ENCODE peak calls at places on chromosome 5, in five cellular contexts. Y, F, K, Z and A are unnamed samples.

GRCh38 chr5:172274951-172275753 is 8.4 kb downstream of the UBTD2 start:
- DNase-seq in Y (peak), F (no peak), K (no peak), Z (no peak), A (no peak)

GRCh38 chr5:72328172-72328571 is 8.0 kb downstream of the PTCD2 start:
- DNase-seq in Y (no peak), F (no peak), K (no peak), Z (peak), A (no peak)

GRCh38 chr5:95110112-95110511 is 174.8 kb downstream of the MCTP1 start:
- DNase-seq in Y (no peak), F (no peak), K (no peak), Z (no peak), A (no peak)

GRCh38 chr5:59506285-59506877 is 387.1 kb downstream of the PDE4D start:
- DNase-seq in Y (no peak), F (peak), K (no peak), Z (peak), A (no peak)

GRCh38 chr5:2997179-2997578 is 245.7 kb upstream of the IRX2 start:
- DNase-seq in Y (no peak), F (no peak), K (no peak), Z (no peak), A (no peak)

GRCh38 chr5:568061-568781 is 43.9 kb upstream of the CEP72 start:
- DNase-seq in Y (no peak), F (no peak), K (no peak), Z (no peak), A (no peak)

GRCh38 chr5:96425436-96425835 is 7.6 kb downstream of the PCSK1 start:
- DNase-seq in Y (no peak), F (no peak), K (no peak), Z (no peak), A (no peak)

GRCh38 chr5:105508519-105508918 is 1945.9 kb upstream of the NUDT12 start:
- DNase-seq in Y (no peak), F (no peak), K (no peak), Z (peak), A (no peak)

GRCh38 chr5:62790348-62790747 is 211.7 kb downstream of the LRRC70 start:
- DNase-seq in Y (peak), F (no peak), K (no peak), Z (peak), A (no peak)

GRCh38 chr5:62791059-62791458 is 212.4 kb downstream of the LRRC70 start:
- DNase-seq in Y (no peak), F (peak), K (no peak), Z (no peak), A (no peak)

DNA sequence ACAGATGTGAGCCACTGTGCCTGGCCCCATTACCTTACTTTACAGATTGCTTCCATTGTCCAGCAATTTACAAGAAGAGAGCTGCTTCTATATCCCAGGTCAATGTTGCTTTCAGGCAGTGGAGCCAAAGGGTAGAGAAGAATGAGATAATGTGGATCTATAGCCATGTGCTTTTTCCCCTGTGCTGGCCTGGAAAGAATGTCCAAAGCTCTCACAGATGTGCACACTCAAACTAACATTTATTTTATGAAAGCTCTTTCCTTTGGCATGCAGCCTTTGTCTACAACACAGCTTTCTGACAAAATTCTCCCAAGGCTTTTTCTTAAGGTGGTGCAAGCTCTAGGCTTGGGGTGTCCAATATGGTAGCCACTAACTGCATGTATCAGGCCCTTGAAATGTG is 217.3 kb downstream of the LRRC70 start:
- DNase-seq in Y (no peak), F (no peak), K (no peak), Z (no peak), A (no peak)
- H3K27ac ChIP-seq in Y (no peak), F (no peak), K (no peak), Z (no peak), A (no peak)

GRCh38 chr5:78760411-78761169 is 112.0 kb upstream of the LHFPL2 start:
- DNase-seq in Y (no peak), F (no peak), K (no peak), Z (no peak), A (no peak)
- TF ChIP-seq CTCF in Y (no peak), F (no peak), K (peak), Z (peak), A (peak)

GRCh38 chr5:134527961-134528424 is 2.5 kb downstream of the JADE2 start:
- DNase-seq in Y (no peak), F (no peak), K (no peak), Z (no peak), A (no peak)

GRCh38 chr5:134525687-134526482 is 415 bp downstream of the JADE2 start:
- DNase-seq in Y (peak), F (peak), K (no peak), Z (peak), A (peak)

GRCh38 chr5:134526483-134527155 is 1.1 kb downstream of the JADE2 start:
- DNase-seq in Y (peak), F (peak), K (no peak), Z (no peak), A (no peak)

GRCh38 chr5:134529460-134529859 is 4.0 kb downstream of the JADE2 start:
- DNase-seq in Y (no peak), F (no peak), K (no peak), Z (no peak), A (no peak)

DNA sequence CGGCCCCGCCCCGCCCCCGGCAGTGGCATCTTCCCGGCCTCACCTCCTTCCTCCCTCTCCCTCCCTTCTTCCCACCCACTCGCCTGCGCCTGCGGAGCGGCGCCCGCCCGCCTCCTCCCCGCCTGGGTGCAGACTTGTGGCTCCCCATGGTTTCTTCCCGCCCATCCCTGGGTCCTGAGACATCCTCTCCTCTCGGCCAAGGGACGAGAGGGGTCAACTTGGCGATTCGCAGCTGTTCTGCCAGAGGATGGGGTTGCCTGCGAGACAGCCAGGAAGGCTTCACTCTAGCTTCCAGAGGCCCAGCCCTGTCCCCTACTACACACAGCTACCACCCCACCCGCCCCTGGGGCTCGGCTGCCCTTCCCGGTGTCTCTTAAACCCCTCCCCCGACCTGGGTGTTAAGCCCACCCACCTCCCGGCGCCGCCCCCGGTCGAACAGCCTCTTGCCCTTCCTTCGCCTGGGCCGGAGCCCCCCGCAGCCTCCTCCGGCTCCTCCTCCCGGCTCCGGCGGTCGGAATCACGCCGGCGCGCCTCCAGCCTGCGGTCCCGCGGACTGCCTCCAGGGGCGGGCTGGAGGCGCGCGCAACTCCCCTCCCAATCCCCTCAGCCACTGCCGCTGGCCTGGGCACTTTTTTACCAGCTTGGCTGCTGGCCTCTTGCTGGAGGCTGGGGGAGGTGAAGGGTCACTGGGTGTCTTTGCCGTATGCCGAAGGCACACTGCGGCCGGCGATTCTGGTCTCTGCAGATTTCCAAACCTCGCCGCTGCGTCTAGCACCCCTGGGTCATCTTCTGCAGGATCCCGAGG is 1.9 kb downstream of the JADE2 start:
- DNase-seq in Y (peak), F (peak), K (no peak), Z (peak), A (peak)
- H3K27ac ChIP-seq in Y (peak), F (peak), K (peak), Z (peak), A (peak)

DNA sequence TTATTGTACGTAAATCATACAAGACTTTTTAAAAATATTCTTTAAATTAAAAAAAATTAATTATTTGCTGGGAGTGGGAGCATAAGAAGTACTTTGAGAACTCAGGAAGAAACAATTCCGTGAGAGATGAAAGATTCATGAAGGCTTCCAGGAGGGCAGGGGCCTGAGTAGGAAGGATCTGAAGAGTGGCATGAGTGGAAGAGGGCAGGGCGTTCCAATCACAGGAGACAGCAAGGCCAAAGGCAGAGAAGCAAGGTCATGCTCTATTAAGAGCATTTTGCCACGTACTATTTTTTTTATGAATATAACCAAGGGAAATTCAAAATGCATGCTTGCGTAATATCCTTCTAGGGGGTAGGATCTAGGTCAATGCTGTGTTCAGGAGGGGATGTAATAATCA is 265.5 kb downstream of the ZNF608 start:
- DNase-seq in Y (no peak), F (no peak), K (no peak), Z (no peak), A (no peak)
- TF ChIP-seq CTCF in Y (no peak), F (no peak), K (no peak), Z (no peak), A (no peak)

GRCh38 chr5:14191325-14191724 is 48.2 kb downstream of the TRIO start:
- DNase-seq in Y (no peak), F (no peak), K (no peak), Z (no peak), A (no peak)
- H3K27ac ChIP-seq in Y (peak), F (peak), K (peak), Z (peak), A (peak)

GRCh38 chr5:31640573-31640972 is 1.6 kb downstream of the PDZD2 start:
- DNase-seq in Y (no peak), F (no peak), K (no peak), Z (no peak), A (no peak)

GRCh38 chr5:31639488-31640011 is 619 bp downstream of the PDZD2 start:
- DNase-seq in Y (no peak), F (no peak), K (no peak), Z (no peak), A (no peak)

GRCh38 chr5:31638748-31639418 is at the start of gene PDZD2:
- DNase-seq in Y (peak), F (peak), K (peak), Z (peak), A (peak)

GRCh38 chr5:31641059-31641458 is 2.1 kb downstream of the PDZD2 start:
- DNase-seq in Y (no peak), F (no peak), K (no peak), Z (no peak), A (no peak)

GRCh38 chr5:31640024-31640423 is 1.1 kb downstream of the PDZD2 start:
- DNase-seq in Y (no peak), F (no peak), K (no peak), Z (no peak), A (no peak)
- TF ChIP-seq CTCF in Y (no peak), F (no peak), K (no peak), Z (no peak), A (no peak)

DNA sequence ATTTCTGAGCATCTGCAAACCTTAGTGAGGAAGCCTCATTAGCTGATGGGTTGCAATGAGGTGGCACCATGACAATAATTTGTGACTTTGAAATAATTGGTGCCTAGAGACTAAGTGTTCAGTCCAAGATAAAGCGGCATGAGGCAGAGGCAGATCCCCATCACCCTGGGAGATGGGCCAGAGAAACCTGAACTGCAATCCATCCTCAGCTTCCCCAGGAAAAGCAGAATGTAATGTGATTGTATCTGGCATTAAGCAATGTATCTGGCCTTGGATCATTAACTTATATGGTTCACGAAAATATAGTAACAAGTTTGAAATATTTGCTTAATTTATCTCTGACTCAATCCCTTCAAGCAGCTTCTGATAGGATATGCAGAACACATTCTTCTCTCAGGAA is 101.0 kb downstream of the SPOCK1 start:
- DNase-seq in Y (no peak), F (no peak), K (no peak), Z (no peak), A (no peak)
- H3K27ac ChIP-seq in Y (no peak), F (no peak), K (no peak), Z (no peak), A (no peak)